ENCODE peak calls at places on chromosomes 7 and 10, in five cellular contexts. T, Q, Y, G and J are unnamed samples.

GRCh38 chr10:113080621-113081229 is 130.7 kb downstream of the TCF7L2 start:
- DNase-seq in Q (no peak), T (no peak), Y (no peak), G (no peak), J (no peak)

GRCh38 chr10:127071126-127071525 is 125.3 kb downstream of the INSYN2A start:
- DNase-seq in Y (no peak), T (no peak), Q (no peak), G (no peak), J (no peak)

GRCh38 chr10:27748586-27748985 is 3.0 kb upstream of the MKX start:
- DNase-seq in Q (no peak), G (no peak), Y (no peak), T (no peak), J (no peak)

GRCh38 chr7:1236132-1236655 is 3.5 kb downstream of the UNCX start:
- DNase-seq in Q (peak), Y (no peak), T (no peak), G (no peak), J (no peak)

GRCh38 chr10:1316806-1317131 is 260.6 kb downstream of the WDR37 start:
- DNase-seq in T (no peak), Y (no peak), G (no peak), Q (no peak), J (no peak)

GRCh38 chr10:47406548-47406869 is 22.4 kb upstream of the ZNF488 start:
- DNase-seq in T (no peak), Y (no peak), G (no peak), Q (no peak), J (no peak)

GRCh38 chr10:80700252-80700651 is 162.6 kb downstream of the SH2D4B start:
- DNase-seq in Q (no peak), Y (no peak), G (no peak), T (no peak), J (no peak)

GRCh38 chr7:152925412-152926147 is 166.0 kb downstream of the ACTR3B start:
- DNase-seq in G (peak), Q (no peak), T (no peak), Y (no peak), J (peak)

GRCh38 chr10:110216942-110217341 is 9.5 kb downstream of the MXI1 start:
- DNase-seq in Y (no peak), G (no peak), T (no peak), Q (no peak), J (no peak)

GRCh38 chr10:71756441-71757191 is 16.7 kb downstream of the VSIR start:
- DNase-seq in Q (no peak), Y (no peak), G (no peak), T (no peak), J (no peak)